ENCODE peak calls at places on chromosomes 1 and 21, in six cellular contexts. P, A, F, I, X and L are unnamed samples.

GRCh38 chr21:32727478-32727727 is 410 bp downstream of the SYNJ1 start:
- DNase-seq in P (no peak), A (no peak), F (no peak), I (no peak), X (no peak), L (no peak)

GRCh38 chr1:86441581-86441980 is 17.6 kb downstream of the CLCA2 start:
- DNase-seq in P (no peak), A (no peak), F (no peak), I (no peak), X (no peak), L (no peak)

GRCh38 chr1:173411835-173412742 is 65.0 kb upstream of the PRDX6 start:
- DNase-seq in P (no peak), A (no peak), F (no peak), I (peak), X (peak), L (no peak)

GRCh38 chr1:177170756-177171535 is at the start of gene BRINP2:
- DNase-seq in P (no peak), A (no peak), F (peak), I (peak), X (peak), L (no peak)

GRCh38 chr21:36478941-36479340 is 981 bp downstream of the CLDN14 start:
- DNase-seq in P (no peak), A (no peak), F (no peak), I (no peak), X (no peak), L (no peak)

GRCh38 chr1:231527586-231528174 is 789 bp upstream of the TSNAX start:
- DNase-seq in P (no peak), A (no peak), F (no peak), I (no peak), X (no peak), L (no peak)

GRCh38 chr1:75632350-75632949 is 21.5 kb upstream of the SLC44A5 start:
- DNase-seq in P (no peak), A (no peak), F (no peak), I (peak), X (no peak), L (no peak)

GRCh38 chr1:2214541-2215241 is 13.4 kb upstream of the SKI start:
- DNase-seq in P (no peak), A (peak), F (peak), I (no peak), X (peak), L (no peak)

GRCh38 chr1:28887418-28887834 is 26.9 kb upstream of the EPB41 start:
- DNase-seq in P (peak), A (no peak), F (peak), I (no peak), X (peak), L (no peak)

GRCh38 chr1:36125129-36125991 is at the start of gene COL8A2:
- DNase-seq in P (no peak), A (peak), F (peak), I (no peak), X (no peak), L (no peak)

GRCh38 chr1:232630894-232631195 is 912 bp upstream of the SIPA1L2 start:
- DNase-seq in P (no peak), A (no peak), F (no peak), I (no peak), X (no peak), L (no peak)

GRCh38 chr21:46636181-46636512 is 673 bp downstream of the PRMT2 start:
- DNase-seq in P (no peak), A (no peak), F (no peak), I (no peak), X (no peak), L (no peak)

GRCh38 chr1:12722626-12723025 is 6.7 kb downstream of the AADACL3 start:
- DNase-seq in P (no peak), A (no peak), F (no peak), I (no peak), X (no peak), L (no peak)

GRCh38 chr21:45404726-45405270 is at the start of gene COL18A1:
- DNase-seq in P (peak), A (peak), F (peak), I (peak), X (peak), L (peak)

GRCh38 chr1:86516366-86516765 is 30.5 kb upstream of the CLCA4 start:
- DNase-seq in P (no peak), A (no peak), F (no peak), I (no peak), X (no peak), L (no peak)

GRCh38 chr1:230517786-230518185 is 91.7 kb upstream of the PGBD5 start:
- DNase-seq in P (no peak), A (no peak), F (peak), I (no peak), X (no peak), L (no peak)

GRCh38 chr1:7313081-7313546 is 458.0 kb upstream of the VAMP3 start:
- DNase-seq in P (no peak), A (no peak), F (no peak), I (peak), X (no peak), L (no peak)

GRCh38 chr1:226420860-226421259 is 13.0 kb upstream of the PARP1 start:
- DNase-seq in P (no peak), A (no peak), F (no peak), I (no peak), X (peak), L (no peak)

GRCh38 chr1:37098196-37098595 is 63.9 kb upstream of the GRIK3 start:
- DNase-seq in P (no peak), A (no peak), F (no peak), I (no peak), X (no peak), L (no peak)

GRCh38 chr1:2044510-2045319 is 5.5 kb upstream of the PRKCZ start:
- DNase-seq in P (peak), A (peak), F (peak), I (peak), X (peak), L (peak)

GRCh38 chr21:39348040-39348354 is 891 bp downstream of the HMGN1 start:
- DNase-seq in P (no peak), A (no peak), F (no peak), I (no peak), X (no peak), L (no peak)

GRCh38 chr1:15515026-15515663 is 8.9 kb downstream of the CASP9 start:
- DNase-seq in P (no peak), A (no peak), F (no peak), I (no peak), X (no peak), L (no peak)

GRCh38 chr1:172397221-172397620 is 23.3 kb upstream of the C1orf105 start:
- DNase-seq in P (no peak), A (no peak), F (no peak), I (peak), X (no peak), L (no peak)

GRCh38 chr1:204150702-204151561 is 912 bp downstream of the ETNK2 start:
- DNase-seq in P (no peak), A (no peak), F (no peak), I (no peak), X (no peak), L (no peak)

GRCh38 chr1:156025873-156026272 is 5.1 kb upstream of the SSR2 start:
- DNase-seq in P (peak), A (no peak), F (peak), I (peak), X (peak), L (no peak)

GRCh38 chr1:87983841-87984240 is 655.2 kb downstream of the LMO4 start:
- DNase-seq in P (no peak), A (no peak), F (no peak), I (no peak), X (no peak), L (no peak)

GRCh38 chr1:87989346-87989745 is 660.7 kb downstream of the LMO4 start:
- DNase-seq in P (no peak), A (no peak), F (no peak), I (no peak), X (no peak), L (no peak)

GRCh38 chr1:87981810-87982209 is 653.1 kb downstream of the LMO4 start:
- DNase-seq in P (no peak), A (no peak), F (no peak), I (no peak), X (no peak), L (no peak)

GRCh38 chr1:87985071-87985470 is 656.4 kb downstream of the LMO4 start:
- DNase-seq in P (no peak), A (no peak), F (no peak), I (no peak), X (no peak), L (no peak)

DNA sequence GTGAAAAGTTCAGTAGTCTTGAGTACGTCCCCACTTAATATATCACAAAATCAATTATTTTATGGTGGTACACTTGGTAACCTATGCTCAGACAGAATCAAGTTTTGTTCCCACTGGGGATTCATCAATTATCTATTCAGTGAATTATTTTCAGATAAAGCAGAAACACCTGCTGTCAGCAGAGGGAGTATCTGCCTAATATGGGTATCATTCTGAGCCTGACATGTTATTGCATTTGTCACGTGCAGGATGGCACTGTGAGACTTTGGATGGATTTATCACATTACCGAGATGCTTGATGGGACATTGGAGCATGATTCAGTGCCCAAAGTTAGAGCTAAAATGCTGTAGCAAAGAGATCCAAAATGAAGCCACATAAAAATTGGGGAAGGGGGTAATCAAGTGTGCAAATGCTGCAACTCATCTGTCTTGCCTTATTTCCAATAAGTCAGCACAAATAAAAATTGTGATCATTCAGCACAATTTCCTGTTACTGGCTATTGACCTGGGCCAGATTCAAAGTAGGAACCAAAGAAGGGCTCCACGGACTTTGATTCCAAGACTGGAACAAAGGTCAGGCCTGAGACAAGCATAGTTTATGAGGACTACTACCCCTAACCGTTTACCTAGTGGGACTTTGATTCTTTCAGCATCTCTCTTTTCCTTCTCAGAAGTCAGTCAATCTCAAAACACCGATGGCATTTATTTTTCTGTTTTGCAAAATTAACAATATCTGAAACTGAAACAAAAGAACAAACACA is 657.7 kb downstream of the LMO4 start:
- DNase-seq in P (no peak), A (no peak), F (no peak), I (no peak), X (no peak), L (no peak)
- TF ChIP-seq POLR2A in P (no peak), A (no peak), F (no peak), I (no peak), X (no peak), L (no peak)

GRCh38 chr1:218804014-218804785 is 369.5 kb upstream of the LYPLAL1 start:
- DNase-seq in P (no peak), A (no peak), F (no peak), I (peak), X (no peak), L (no peak)

GRCh38 chr1:218802799-218803198 is 370.9 kb upstream of the LYPLAL1 start:
- DNase-seq in P (no peak), A (no peak), F (no peak), I (no peak), X (no peak), L (no peak)

DNA sequence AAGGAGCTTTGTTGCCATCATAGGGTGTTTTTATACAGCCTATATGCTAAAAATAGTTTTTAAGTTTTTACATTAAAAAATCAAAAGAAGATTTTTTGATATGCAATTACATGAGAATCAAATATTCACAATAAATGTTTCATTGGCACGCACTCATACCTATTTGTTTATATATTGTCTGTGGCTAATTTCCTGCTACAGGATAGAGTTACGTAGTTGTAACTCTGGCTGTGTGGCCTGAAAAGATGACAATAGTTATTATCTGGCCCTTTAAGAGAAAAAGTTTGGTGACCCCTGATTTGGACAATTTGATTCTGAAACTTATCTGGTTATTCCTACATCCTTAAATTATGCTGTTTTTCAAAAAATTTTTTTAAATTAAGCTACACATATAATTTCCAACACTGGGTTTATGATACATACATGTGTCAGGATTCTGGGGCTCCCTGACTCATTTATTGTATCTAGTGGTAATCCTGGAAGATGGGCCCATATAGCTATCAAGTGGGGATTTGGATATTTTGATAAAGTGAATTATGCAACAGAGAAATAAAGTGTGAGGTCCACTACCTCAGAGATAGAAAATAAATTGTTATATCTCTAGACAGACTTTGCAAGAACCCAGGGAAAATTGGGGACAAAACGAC is 370.2 kb upstream of the LYPLAL1 start:
- DNase-seq in P (no peak), A (no peak), F (no peak), I (no peak), X (no peak), L (no peak)
- TF ChIP-seq POLR2A in P (no peak), A (no peak), F (no peak), I (no peak), X (no peak), L (no peak)

GRCh38 chr1:11058026-11058425 is 1.8 kb downstream of the SRM start:
- DNase-seq in P (no peak), A (no peak), F (no peak), I (no peak), X (no peak), L (no peak)

GRCh38 chr1:11058595-11059165 is 1.1 kb downstream of the SRM start:
- DNase-seq in P (no peak), A (no peak), F (no peak), I (no peak), X (no peak), L (no peak)

GRCh38 chr1:11059990-11060948 is at the start of gene SRM:
- DNase-seq in P (peak), A (peak), F (peak), I (peak), X (peak), L (peak)

GRCh38 chr1:11057477-11057876 is 2.3 kb downstream of the SRM start:
- DNase-seq in P (no peak), A (no peak), F (no peak), I (no peak), X (no peak), L (no peak)

DNA sequence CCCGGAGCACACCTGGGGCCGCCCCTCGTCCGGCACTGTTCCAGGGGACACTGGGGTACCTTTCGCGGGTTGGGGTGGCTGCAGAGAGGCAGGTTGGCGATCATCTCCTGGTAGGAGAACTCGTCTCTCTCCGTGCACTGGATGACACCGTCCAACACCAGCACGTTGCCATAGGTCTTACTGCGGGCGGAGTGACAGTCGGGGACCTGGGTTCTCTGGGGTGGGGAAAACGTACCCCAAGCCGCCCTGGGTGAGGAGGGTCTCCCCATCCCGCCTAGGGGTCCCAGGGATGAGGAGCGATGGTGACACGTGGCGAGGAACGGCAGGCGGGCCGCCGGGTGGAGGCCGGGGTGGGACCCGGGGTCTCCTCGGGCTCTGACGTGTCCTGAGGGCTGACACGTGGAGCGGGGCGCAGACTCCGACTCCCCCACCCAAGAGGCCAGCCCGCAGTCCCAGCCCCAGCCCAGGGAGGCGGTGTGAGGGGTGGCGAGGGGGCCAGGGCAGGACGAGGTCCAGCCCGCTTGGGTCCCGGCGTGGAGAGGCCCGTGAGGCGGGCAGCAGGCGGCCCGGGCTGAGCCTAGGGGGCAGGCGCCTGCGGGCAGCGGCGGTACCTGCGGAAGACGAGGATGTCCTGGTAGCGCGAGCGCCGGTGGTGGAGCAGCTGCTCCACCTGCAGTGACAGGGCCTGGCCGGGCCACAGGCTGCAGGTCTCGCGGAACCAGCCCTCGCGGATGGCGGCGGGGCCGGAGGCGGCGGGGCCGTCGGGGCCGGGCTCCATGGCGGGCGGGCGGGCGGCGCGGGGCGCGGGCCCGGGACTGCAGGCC is 440 bp downstream of the SRM start:
- DNase-seq in P (peak), A (no peak), F (no peak), I (no peak), X (no peak), L (no peak)
- TF ChIP-seq POLR2A in P (no peak), A (no peak), F (no peak), I (no peak), X (no peak), L (no peak)

GRCh38 chr1:202888507-202889360 is at the start of gene RABIF:
- DNase-seq in P (peak), A (peak), F (peak), I (peak), X (peak), L (peak)
- TF ChIP-seq POLR2A in P (peak), A (peak), F (peak), I (peak), X (peak), L (peak)

GRCh38 chr1:8880068-8880676 is 1.7 kb upstream of the ENO1 start:
- DNase-seq in P (peak), A (peak), F (no peak), I (peak), X (peak), L (no peak)
- TF ChIP-seq POLR2A in P (no peak), A (no peak), F (no peak), I (no peak), X (no peak), L (no peak)

DNA sequence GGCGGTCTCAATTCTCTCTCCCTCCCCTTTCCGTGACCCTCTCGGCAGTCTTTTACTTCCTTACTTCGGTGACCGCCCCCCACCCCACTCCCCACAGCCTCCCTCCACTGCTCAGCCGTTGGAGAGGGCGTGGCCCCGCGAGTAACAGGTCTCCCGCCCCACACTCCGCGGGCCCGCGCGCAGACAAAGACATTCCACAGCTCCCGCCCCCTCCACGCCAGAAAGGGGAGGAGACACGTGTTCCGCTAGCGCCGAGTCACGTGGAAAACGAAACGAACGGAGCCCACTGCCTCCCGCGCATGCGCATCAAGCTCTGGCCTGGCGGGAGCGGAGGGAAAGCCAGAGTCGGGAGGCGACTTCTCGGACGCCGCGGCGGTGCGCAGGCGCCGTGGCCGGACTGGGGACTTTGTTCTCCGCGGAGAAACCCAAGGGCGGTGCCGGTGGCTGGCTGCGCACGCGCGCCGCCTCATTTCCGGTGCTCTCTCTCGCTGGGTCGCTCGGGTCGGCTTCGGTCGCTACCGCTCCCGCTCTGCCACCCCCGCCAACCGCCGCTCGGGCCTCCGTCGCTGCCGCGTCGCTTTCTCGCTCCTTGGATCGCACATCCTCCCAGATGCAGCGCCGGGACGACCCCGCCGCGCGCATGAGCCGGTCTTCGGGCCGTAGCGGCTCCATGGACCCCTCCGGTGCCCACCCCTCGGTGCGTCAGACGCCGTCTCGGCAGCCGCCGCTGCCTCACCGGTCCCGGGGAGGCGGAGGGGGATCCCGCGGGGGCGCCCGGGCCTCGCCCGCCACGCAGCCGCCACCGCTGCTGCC is at the start of gene KHDRBS1:
- DNase-seq in P (peak), A (peak), F (peak), I (peak), X (peak), L (peak)
- TF ChIP-seq POLR2A in P (peak), A (peak), F (peak), I (peak), X (peak), L (peak)